ENCODE peak calls at places on chromosome X, in four cellular contexts. R is GM12878, Z is A549, H is K562. V is an unnamed sample.

GRCh38 chrX:1452497-1453389 is at the start of gene ASMTL:
- DNase-seq in R (peak), Z (peak), H (peak), V (peak)

GRCh38 chrX:70322784-70323183 is 32.9 kb downstream of the KIF4A start:
- DNase-seq in R (no peak), Z (peak), H (no peak), V (no peak)

GRCh38 chrX:106037835-106038473 is 573 bp downstream of the SERPINA7 start:
- DNase-seq in R (no peak), Z (no peak), H (no peak), V (no peak)

GRCh38 chrX:124274438-124275166 is 57.9 kb upstream of the TEX13D start:
- DNase-seq in R (no peak), Z (no peak), H (peak), V (no peak)

GRCh38 chrX:13028871-13029336 is 15.5 kb downstream of the FAM9C start:
- DNase-seq in R (no peak), Z (peak), H (no peak), V (no peak)

GRCh38 chrX:132877954-132878536 is 80.4 kb downstream of the HS6ST2 start:
- DNase-seq in R (no peak), Z (no peak), H (no peak), V (no peak)

GRCh38 chrX:135596495-135596894 is 76.0 kb downstream of the INTS6L start:
- DNase-seq in R (no peak), Z (peak), H (peak), V (peak)

GRCh38 chrX:138759217-138759943 is 47.9 kb upstream of the FGF13 start:
- DNase-seq in R (no peak), Z (no peak), H (no peak), V (no peak)

GRCh38 chrX:149490100-149490499 is 15.0 kb downstream of the IDS start:
- DNase-seq in R (no peak), Z (no peak), H (no peak), V (peak)

GRCh38 chrX:147602297-147602696 is 309.4 kb upstream of the FMR1 start:
- DNase-seq in R (no peak), Z (peak), H (no peak), V (no peak)

GRCh38 chrX:65127804-65128203 is 151.6 kb upstream of the ZC4H2 start:
- DNase-seq in R (no peak), Z (no peak), H (no peak), V (no peak)

GRCh38 chrX:56797966-56798711 is 69.1 kb downstream of the NBDY start:
- DNase-seq in R (no peak), Z (no peak), H (no peak), V (no peak)

GRCh38 chrX:46463682-46464081 is 81.5 kb downstream of the ZNF674 start:
- DNase-seq in R (no peak), Z (no peak), H (no peak), V (no peak)

GRCh38 chrX:87409113-87409841 is 108.3 kb upstream of the KLHL4 start:
- DNase-seq in R (no peak), Z (peak), H (peak), V (peak)
- TF ChIP-seq RCOR1 in R (no peak), Z (no peak), H (no peak), V (no peak)

GRCh38 chrX:109352121-109352556 is 129.7 kb downstream of the GUCY2F start:
- DNase-seq in R (no peak), Z (no peak), H (no peak), V (no peak)
- TF ChIP-seq ELK1 in R (no peak), Z (no peak), H (no peak), V (no peak)

DNA sequence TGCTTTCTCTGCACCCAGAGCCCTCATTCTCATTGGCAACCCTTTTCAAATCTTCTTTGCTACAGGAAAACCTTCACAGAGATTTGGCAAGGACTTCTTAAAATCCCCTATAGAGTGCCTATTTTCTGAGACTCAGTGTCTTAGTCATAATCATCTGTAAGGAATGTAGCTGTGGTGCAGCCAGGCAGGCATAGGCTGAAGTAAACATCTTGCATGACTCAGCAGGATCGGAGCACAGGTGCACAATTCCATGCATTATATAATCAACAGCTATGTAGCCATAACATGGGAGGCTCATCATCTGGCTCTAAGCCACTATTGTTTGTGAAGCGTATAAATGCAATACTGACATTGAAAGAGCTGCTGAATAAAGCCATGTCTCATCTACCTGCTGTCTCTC is 368.8 kb downstream of the MAGEE1 start:
- DNase-seq in R (no peak), Z (peak), H (no peak), V (no peak)
- TF ChIP-seq RCOR1 in R (no peak), Z (no peak), H (no peak), V (no peak)

GRCh38 chrX:96684339-96685204 is at the start of gene DIAPH2:
- DNase-seq in R (peak), Z (peak), H (no peak), V (peak)

GRCh38 chrX:96688789-96689188 is 4.1 kb downstream of the DIAPH2 start:
- DNase-seq in R (no peak), Z (no peak), H (no peak), V (no peak)

GRCh38 chrX:96683997-96684338 is 674 bp upstream of the DIAPH2 start:
- DNase-seq in R (no peak), Z (no peak), H (no peak), V (no peak)

GRCh38 chrX:96682516-96682915 is 2.1 kb upstream of the DIAPH2 start:
- DNase-seq in R (no peak), Z (no peak), H (no peak), V (no peak)

GRCh38 chrX:96685205-96686099 is 810 bp downstream of the DIAPH2 start:
- DNase-seq in R (no peak), Z (peak), H (no peak), V (peak)
- TF ChIP-seq ELK1 in R (no peak), Z (no peak), H (no peak), V (no peak)